ENCODE peak calls at places on chromosomes 4 and X, in six cellular contexts. S is H9, N is neuronal stem cell, W is IMR-90, O is H1, M is trophoblast cell. F is an unnamed sample.

GRCh38 chr4:118279920-118280432 is 72.8 kb downstream of the PRSS12 start:
- DNase-seq in N (no peak), M (no peak), O (no peak), W (no peak), S (no peak), F (no peak)

GRCh38 chrX:38138900-38139299 is 81.8 kb downstream of the SRPX start:
- DNase-seq in W (no peak), M (no peak), S (no peak), O (no peak), N (no peak), F (no peak)

GRCh38 chr4:17545374-17546140 is 30.6 kb downstream of the CLRN2 start:
- DNase-seq in W (no peak), M (no peak), O (no peak), S (no peak), N (no peak), F (no peak)

GRCh38 chr4:53558061-53558801 is 33.1 kb downstream of the LNX1 start:
- DNase-seq in M (peak; percentile 65), S (no peak), W (peak; percentile 41), N (no peak), O (no peak), F (no peak)

GRCh38 chr4:128162434-128162833 is 101.3 kb downstream of the LARP1B start:
- DNase-seq in S (no peak), W (peak; percentile 40), N (no peak), M (no peak), O (no peak), F (no peak)

GRCh38 chr4:2537011-2537830 is 774 bp downstream of the FAM193A start:
- DNase-seq in S (peak; percentile 53), M (peak; percentile 71), O (no peak), W (peak; percentile 24), N (peak; percentile 48), F (peak; percentile 43)

GRCh38 chr4:186792994-186793393 is 69.3 kb upstream of the FAT1 start:
- DNase-seq in M (peak; percentile 56), O (no peak), N (no peak), W (peak; percentile 68), S (no peak), F (peak; percentile 79)

GRCh38 chrX:42934020-42934701 is 156.2 kb upstream of the PPP1R2C start:
- DNase-seq in O (no peak), S (no peak), N (no peak), M (no peak), W (no peak), F (peak; percentile 9)

GRCh38 chr4:7772708-7773385 is 166.8 kb downstream of the AFAP1 start:
- DNase-seq in S (peak; percentile 28), O (no peak), N (no peak), M (peak; percentile 44), W (no peak), F (no peak)

GRCh38 chr4:142402925-142403324 is 443.2 kb downstream of the INPP4B start:
- DNase-seq in W (peak; percentile 39), S (no peak), M (peak; percentile 69), O (no peak), N (no peak), F (no peak)

GRCh38 chr4:93617596-93617995 is 211.0 kb upstream of the ATOH1 start:
- DNase-seq in O (no peak), M (no peak), N (no peak), S (no peak), W (no peak), F (no peak)

GRCh38 chr4:77712675-77713074 is 106.5 kb downstream of the CNOT6L start:
- DNase-seq in S (no peak), N (no peak), M (peak; percentile 55), W (no peak), O (no peak), F (no peak)

GRCh38 chr4:85929926-85930325 is 429.9 kb downstream of the MAPK10 start:
- DNase-seq in M (no peak), N (peak; percentile 44), O (no peak), W (no peak), S (no peak), F (no peak)

GRCh38 chrX:22742174-22742573 is 257.6 kb upstream of the DDX53 start:
- DNase-seq in M (no peak), S (no peak), W (peak; percentile 81), N (no peak), O (no peak), F (peak; percentile 87)

GRCh38 chrX:120144178-120144844 is 14.1 kb upstream of the RHOXF2 start:
- DNase-seq in W (no peak), S (peak; percentile 61), O (no peak), M (no peak), N (no peak), F (peak; percentile 3)

GRCh38 chrX:38636949-38637819 is 75.8 kb downstream of the TSPAN7 start:
- DNase-seq in S (no peak), N (no peak), M (no peak), W (no peak), O (no peak), F (no peak)

GRCh38 chr4:52545099-52546069 is 113.7 kb downstream of the USP46 start:
- DNase-seq in W (peak; percentile 65), O (peak; percentile 39), N (peak; percentile 65), S (peak; percentile 74), M (peak; percentile 80), F (peak; percentile 74)

GRCh38 chr4:53959373-53959772 is 105.0 kb downstream of the CHIC2 start:
- DNase-seq in W (no peak), S (no peak), M (no peak), N (no peak), O (no peak), F (peak; percentile 44)

GRCh38 chr4:76090241-76090691 is 15.8 kb downstream of the ART3 start:
- DNase-seq in W (peak; percentile 94), O (no peak), N (no peak), M (peak; percentile 97), S (no peak), F (peak; percentile 97)

GRCh38 chr4:86011117-86011516 is 348.7 kb downstream of the MAPK10 start:
- DNase-seq in O (no peak), W (peak; percentile 77), S (no peak), N (no peak), M (peak; percentile 79), F (peak; percentile 20)

GRCh38 chr4:75542824-75543223 is 13.0 kb upstream of the ODAPH start:
- DNase-seq in N (no peak), O (no peak), S (no peak), W (peak; percentile 96), M (peak; percentile 76), F (peak; percentile 66)

GRCh38 chr4:13540446-13541175 is 3.7 kb downstream of the NKX3-2 start:
- DNase-seq in S (peak; percentile 32), N (no peak), O (no peak), M (no peak), W (no peak), F (no peak)

GRCh38 chrX:9647475-9647874 is 118.2 kb downstream of the GPR143 start:
- DNase-seq in N (no peak), O (no peak), S (no peak), W (no peak), M (no peak), F (no peak)

GRCh38 chr4:101183658-101184373 is 163.5 kb downstream of the PPP3CA start:
- DNase-seq in N (no peak), S (no peak), W (peak; percentile 42), M (peak; percentile 36), O (no peak), F (no peak)

GRCh38 chrX:100864967-100865366 is 9.2 kb downstream of the NOX1 start:
- DNase-seq in N (no peak), S (no peak), O (no peak), W (peak; percentile 57), M (no peak), F (peak; percentile 57)

DNA sequence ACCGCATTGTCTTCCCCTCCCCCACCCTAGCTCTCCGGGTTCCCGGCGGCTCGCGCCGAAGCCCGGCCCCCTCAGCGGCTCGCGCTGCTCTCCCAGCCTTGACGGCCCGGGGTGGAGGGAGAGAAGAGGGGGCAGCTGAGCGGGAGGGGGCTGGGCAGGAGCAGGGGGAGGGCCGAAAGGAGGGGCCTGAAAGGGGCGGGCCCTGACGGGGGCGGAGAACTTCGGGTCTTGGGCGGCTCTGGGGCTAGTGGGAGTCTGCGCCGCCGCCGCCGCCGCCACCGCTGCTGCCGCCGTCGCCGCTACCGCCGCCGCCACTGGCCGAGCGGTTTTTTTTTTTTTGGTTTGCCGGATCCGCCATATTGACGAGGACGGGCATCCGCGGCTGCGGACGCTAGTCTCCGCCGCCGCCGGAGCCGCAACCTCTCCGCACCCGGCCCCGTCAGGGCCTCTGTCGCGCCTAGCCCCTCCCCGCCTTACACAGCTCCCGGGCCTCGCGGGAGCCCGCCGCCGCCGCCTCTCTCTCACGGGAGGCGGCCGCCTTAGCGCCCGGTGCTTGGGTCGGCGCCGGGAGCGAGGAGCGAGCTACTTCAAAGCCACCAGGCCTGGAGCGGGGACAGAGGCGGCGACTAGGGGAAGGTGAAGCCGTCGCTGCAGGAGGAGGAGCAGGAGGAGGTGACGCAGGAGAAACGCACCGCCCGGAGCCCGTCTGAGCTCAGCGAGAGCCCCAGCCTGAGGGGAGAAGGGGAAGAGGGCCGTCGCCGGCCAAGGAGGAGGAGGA is at the start of gene USP9X:
- DNase-seq in S (peak; percentile 93), N (peak; percentile 76), O (peak; percentile 33), W (peak; percentile 89), M (peak; percentile 79), F (peak; percentile 88)
- H2BK120ac ChIP-seq in S (peak within 1 kb of the TSS; percentile 52), N (peak within 1 kb of the TSS; percentile 72), O (peak within 1 kb of the TSS; percentile 78), W (peak within 1 kb of the TSS; percentile 92), M (peak within 1 kb of the TSS; percentile 99), F (peak within 1 kb of the TSS; percentile 79)

GRCh38 chrX:72498782-72499181 is 73.9 kb downstream of the HDAC8 start:
- DNase-seq in S (no peak), N (no peak), O (no peak), W (no peak), M (no peak), F (no peak)
- H3K4ac ChIP-seq in S (no peak overlapping the region), N (no peak overlapping the region), O (no peak overlapping the region), W (no peak overlapping the region), M (no peak overlapping the region), F (no peak overlapping the region)

GRCh38 chr4:20085653-20086052 is 166.1 kb upstream of the SLIT2 start:
- DNase-seq in W (no peak), S (no peak), N (no peak), M (no peak), O (no peak), F (no peak)

GRCh38 chr4:20086067-20086466 is 165.6 kb upstream of the SLIT2 start:
- DNase-seq in W (no peak), M (no peak), N (no peak), S (no peak), O (no peak), F (no peak)

GRCh38 chr4:20087512-20087911 is 164.2 kb upstream of the SLIT2 start:
- DNase-seq in S (no peak), W (no peak), M (no peak), N (no peak), O (no peak), F (no peak)

GRCh38 chr4:20085156-20085555 is 166.5 kb upstream of the SLIT2 start:
- DNase-seq in M (no peak), N (no peak), O (no peak), S (no peak), W (no peak), F (no peak)

DNA sequence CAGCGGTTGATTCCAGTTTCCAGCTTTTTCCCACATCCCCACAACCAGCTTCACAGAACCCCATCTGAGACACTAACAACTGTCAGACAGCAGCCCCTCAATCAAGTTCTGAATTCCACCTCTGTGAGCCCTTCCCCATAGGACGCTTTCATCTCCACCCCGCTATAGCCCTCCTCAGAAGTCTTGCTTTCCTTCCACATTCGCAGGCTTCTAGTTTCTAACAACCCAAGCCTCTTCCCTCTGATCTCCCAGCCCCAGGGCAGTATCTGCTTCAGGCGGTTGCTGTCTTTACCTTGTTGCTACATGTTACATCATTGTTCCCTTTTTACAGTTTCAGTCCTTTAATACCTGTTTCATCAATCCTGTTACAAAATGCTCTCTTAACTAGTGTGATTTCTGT is 164.9 kb upstream of the SLIT2 start:
- DNase-seq in N (no peak), W (no peak), S (no peak), M (peak; percentile 55), O (no peak), F (no peak)
- H4K91ac ChIP-seq in N (no peak overlapping the region), W (no peak overlapping the region), S (no peak overlapping the region), M (no peak overlapping the region), O (no peak overlapping the region), F (no peak overlapping the region)

GRCh38 chr4:81493895-81494490 is 22.3 kb upstream of the RASGEF1B start:
- DNase-seq in W (no peak), S (no peak), M (peak; percentile 39), N (no peak), O (no peak), F (peak; percentile 8)
- H2BK120ac ChIP-seq in W (no peak overlapping the region), S (no peak overlapping the region), M (no peak overlapping the region), N (no peak overlapping the region), O (no peak overlapping the region), F (no peak overlapping the region)